ENCODE peak calls at places on chromosomes 7 and 10, in eight cellular contexts. M is activated CD4-positive, alpha-beta T cell treated with anti-CD3 and anti-CD28 coated beads, Interleukin-2, amount 50 U/mL, for 1 hour; P is upper lobe of right lung; Y is AG08396; E is cortex of kidney; G is CD14-positive monocyte; Q is hippocampal formation; X is H9. I is an unnamed sample.

GRCh38 chr10:133126431-133127290 is 33.4 kb upstream of the KNDC1 start:
- DNase-seq in M (no peak), X (no peak), Y (no peak), Q (no peak), E (no peak), G (peak), P (peak), I (no peak)

GRCh38 chr7:6395898-6396582 is 51.7 kb downstream of the DAGLB start:
- DNase-seq in X (no peak), P (no peak), M (no peak), Y (no peak), Q (peak), G (peak), E (no peak), I (peak)

GRCh38 chr7:131600578-131600977 is 44.1 kb upstream of the PODXL start:
- DNase-seq in X (no peak), E (no peak), Y (peak), P (no peak), G (no peak), M (no peak), Q (no peak), I (no peak)

GRCh38 chr10:29996842-29997123 is 62.6 kb downstream of the JCAD start:
- DNase-seq in G (no peak), M (no peak), Q (no peak), X (no peak), Y (no peak), E (no peak), P (no peak), I (no peak)

GRCh38 chr7:138958026-138958956 is 22.9 kb downstream of the KIAA1549 start:
- DNase-seq in Q (no peak), E (no peak), P (no peak), X (no peak), Y (no peak), M (no peak), G (no peak), I (no peak)

GRCh38 chr7:1230411-1231213 is 2.1 kb upstream of the UNCX start:
- DNase-seq in X (peak), M (no peak), Q (no peak), G (no peak), E (no peak), Y (no peak), P (no peak), I (no peak)

GRCh38 chr10:31739759-31740158 is 188.9 kb downstream of the ARHGAP12 start:
- DNase-seq in X (no peak), Y (no peak), P (no peak), Q (no peak), M (no peak), G (no peak), E (no peak), I (no peak)

GRCh38 chr10:14225374-14225773 is 105.3 kb downstream of the FRMD4A start:
- DNase-seq in Q (no peak), X (no peak), M (no peak), G (no peak), P (no peak), E (no peak), Y (no peak), I (peak)

GRCh38 chr10:124217906-124218769 is 124.7 kb upstream of the CHST15 start:
- DNase-seq in M (no peak), P (no peak), Y (no peak), G (no peak), E (no peak), X (peak), Q (no peak), I (no peak)

GRCh38 chr10:52004342-52004949 is 305.1 kb upstream of the CSTF2T start:
- DNase-seq in X (no peak), Y (peak), Q (no peak), P (no peak), E (no peak), G (no peak), M (no peak), I (no peak)

GRCh38 chr10:101217450-101218281 is 11.6 kb downstream of the LBX1 start:
- DNase-seq in X (peak), Q (no peak), P (no peak), E (no peak), G (no peak), Y (no peak), M (no peak), I (no peak)

GRCh38 chr7:144517762-144518161 is 114.3 kb upstream of the NOBOX start:
- DNase-seq in G (no peak), Y (no peak), M (no peak), Q (no peak), E (no peak), X (no peak), P (no peak), I (no peak)

GRCh38 chr10:79187545-79187940 is 118.8 kb downstream of the ZMIZ1 start:
- DNase-seq in Y (no peak), X (no peak), E (no peak), M (no peak), Q (no peak), P (no peak), G (no peak), I (no peak)

GRCh38 chr10:72340510-72340895 is 14.2 kb downstream of the DNAJB12 start:
- DNase-seq in Q (peak), Y (peak), G (no peak), P (peak), M (peak), X (peak), E (no peak), I (no peak)

GRCh38 chr7:5709347-5709950 is 72.0 kb downstream of the RNF216 start:
- DNase-seq in Y (no peak), Q (no peak), X (no peak), M (no peak), E (no peak), P (no peak), G (no peak), I (no peak)

GRCh38 chr10:108782411-108782810 is 1140.9 kb downstream of the XPNPEP1 start:
- DNase-seq in X (no peak), G (no peak), Y (no peak), E (no peak), M (no peak), Q (no peak), P (no peak), I (no peak)

GRCh38 chr10:52533986-52534385 is 219.9 kb downstream of the DKK1 start:
- DNase-seq in X (no peak), M (no peak), G (no peak), Y (no peak), Q (no peak), E (no peak), P (no peak), I (no peak)

GRCh38 chr10:114311023-114311422 is 72.0 kb downstream of the VWA2 start:
- DNase-seq in Q (no peak), X (no peak), M (no peak), P (no peak), E (no peak), G (no peak), Y (no peak), I (no peak)

GRCh38 chr7:50353201-50353600 is 48.7 kb downstream of the IKZF1 start:
- DNase-seq in Q (no peak), X (no peak), G (no peak), E (no peak), Y (no peak), P (no peak), M (no peak), I (no peak)

GRCh38 chr7:134532155-134533089 is 5.1 kb downstream of the AKR1B10 start:
- DNase-seq in M (no peak), P (no peak), E (no peak), Q (no peak), X (no peak), Y (no peak), G (no peak), I (no peak)

GRCh38 chr7:101527844-101528667 is 101.0 kb downstream of the MYL10 start:
- DNase-seq in Q (peak), E (no peak), G (no peak), Y (peak), P (peak), X (no peak), M (no peak), I (peak)

GRCh38 chr10:84551437-84552120 is 223.2 kb downstream of the CCSER2 start:
- DNase-seq in Q (no peak), E (no peak), Y (no peak), G (no peak), P (no peak), M (no peak), X (no peak), I (no peak)

GRCh38 chr10:47276071-47276470 is 23.9 kb upstream of the GDF10 start:
- DNase-seq in Q (no peak), X (no peak), Y (no peak), M (no peak), G (no peak), E (no peak), P (no peak), I (no peak)

GRCh38 chr10:26468691-26469090 is 30.6 kb downstream of the APBB1IP start:
- DNase-seq in G (no peak), Q (no peak), E (no peak), Y (no peak), X (no peak), M (peak), P (no peak), I (no peak)

GRCh38 chr10:93225938-93226337 is 152.2 kb downstream of the CYP26A1 start:
- DNase-seq in P (no peak), M (no peak), Y (no peak), G (no peak), E (no peak), X (no peak), Q (no peak), I (no peak)

GRCh38 chr10:90779573-90779972 is 78.3 kb downstream of the HTR7 start:
- DNase-seq in E (no peak), G (no peak), M (no peak), Y (no peak), Q (no peak), P (no peak), X (no peak), I (no peak)

GRCh38 chr10:110368002-110368401 is 63.3 kb upstream of the SMNDC1 start:
- DNase-seq in X (no peak), Y (no peak), G (no peak), P (no peak), E (no peak), M (no peak), Q (no peak), I (no peak)

GRCh38 chr7:90816511-90817142 is 220.5 kb downstream of the CDK14 start:
- DNase-seq in M (no peak), Q (no peak), P (no peak), Y (peak), E (no peak), X (no peak), G (no peak), I (no peak)

GRCh38 chr7:128783143-128783799 is 7.7 kb upstream of the OPN1SW start:
- DNase-seq in Q (peak), Y (peak), G (no peak), X (peak), M (no peak), P (no peak), E (no peak), I (peak)

GRCh38 chr10:11162828-11163599 is 145.3 kb downstream of the CELF2 start:
- DNase-seq in Q (peak), Y (no peak), P (peak), M (peak), X (no peak), E (no peak), G (peak), I (peak)

GRCh38 chr10:106083572-106083971 is 1080.9 kb downstream of the SORCS1 start:
- DNase-seq in G (no peak), Q (no peak), Y (no peak), E (no peak), X (no peak), M (no peak), P (no peak), I (no peak)

GRCh38 chr7:112147752-112148435 is 58.3 kb downstream of the DOCK4 start:
- DNase-seq in Q (no peak), E (no peak), P (no peak), M (no peak), G (no peak), X (no peak), Y (no peak), I (no peak)